ENCODE peak calls at places on chromosomes 11 and 22, in five cellular contexts. L is HEK293T, K is epithelial cell of prostate, M is sciatic nerve, V is HuH-7. E is an unnamed sample.
A peak's percentile ranks its signal among the peaks of the same experiment; 100 is the strongest.

GRCh38 chr22:42366815-42367581 is 65.2 kb downstream of the NFAM1 start:
- DNase-seq in L (no peak), K (no peak), M (no peak), V (no peak), E (no peak)

GRCh38 chr22:39748877-39749276 is 144.7 kb downstream of the ENTHD1 start:
- DNase-seq in L (no peak), K (no peak), M (no peak), V (no peak), E (no peak)

GRCh38 chr11:69915501-69916250 is 96.5 kb upstream of the FGF3 start:
- DNase-seq in L (peak; percentile 81), K (no peak), M (peak; percentile 89), V (peak; percentile 98), E (peak; percentile 79)

GRCh38 chr11:33709471-33709870 is 8.8 kb upstream of the C11orf91 start:
- DNase-seq in L (no peak), K (no peak), M (peak; percentile 59), V (no peak), E (no peak)

GRCh38 chr11:67027943-67028542 is 5.1 kb downstream of the SYT12 start:
- DNase-seq in L (no peak), K (no peak), M (no peak), V (no peak), E (peak; percentile 53)

GRCh38 chr11:703515-703914 is 2.5 kb upstream of the EPS8L2 start:
- DNase-seq in L (no peak), K (no peak), M (no peak), V (no peak), E (no peak)

GRCh38 chr11:61347916-61348461 is 13.7 kb downstream of the CYB561A3 start:
- DNase-seq in L (no peak), K (no peak), M (no peak), V (no peak), E (no peak)

GRCh38 chr11:34865261-34865660 is 50.9 kb downstream of the APIP start:
- DNase-seq in L (no peak), K (no peak), M (no peak), V (no peak), E (no peak)

GRCh38 chr11:127217941-127218615 is 217.5 kb upstream of the KIRREL3 start:
- DNase-seq in L (no peak), K (no peak), M (no peak), V (no peak), E (no peak)

GRCh38 chr11:130478204-130478701 is 29.8 kb downstream of the ADAMTS15 start:
- DNase-seq in L (no peak), K (no peak), M (peak; percentile 89), V (no peak), E (no peak)

GRCh38 chr22:42397332-42398246 is 34.6 kb downstream of the NFAM1 start:
- DNase-seq in L (no peak), K (no peak), M (peak; percentile 67), V (no peak), E (no peak)

GRCh38 chr11:10324474-10324873 is 19.6 kb downstream of the ADM start:
- DNase-seq in L (no peak), K (no peak), M (no peak), V (no peak), E (no peak)

GRCh38 chr22:24803064-24803542 is 2.9 kb upstream of the SGSM1 start:
- DNase-seq in L (peak; percentile 80), K (no peak), M (peak; percentile 74), V (peak; percentile 84), E (peak; percentile 55)

E was measured in K562.